ENCODE peak calls at places on chromosome 17, in four cellular contexts. S, Y, W and T are unnamed samples.

GRCh38 chr17:64126918-64127317 is 3.0 kb downstream of the ERN1 start:
- DNase-seq in W (no peak), Y (no peak), S (no peak), T (no peak)

GRCh38 chr17:4329838-4330237 is 36.6 kb downstream of the UBE2G1 start:
- DNase-seq in W (no peak), Y (no peak), S (no peak), T (no peak)

GRCh38 chr17:19958023-19958422 is 19.6 kb downstream of the AKAP10 start:
- DNase-seq in Y (no peak), W (no peak), S (peak), T (peak)

GRCh38 chr17:77354721-77355455 is 214.1 kb downstream of the SEC14L1 start:
- DNase-seq in Y (no peak), S (no peak), W (no peak), T (peak)

GRCh38 chr17:38912221-38912813 is 13.1 kb upstream of the LASP1NB start:
- DNase-seq in Y (no peak), W (no peak), S (no peak), T (no peak)

GRCh38 chr17:53950207-53950857 is 127.6 kb downstream of the KIF2B start:
- DNase-seq in S (peak), Y (no peak), W (peak), T (peak)

GRCh38 chr17:37744633-37744927 is 279 bp downstream of the HNF1B start:
- DNase-seq in S (no peak), Y (no peak), W (no peak), T (no peak)

GRCh38 chr17:10107320-10108165 is 90.9 kb downstream of the GAS7 start:
- DNase-seq in Y (no peak), S (no peak), W (no peak), T (no peak)

GRCh38 chr17:32688221-32688620 is 188.7 kb downstream of the MYO1D start:
- DNase-seq in W (no peak), Y (no peak), S (no peak), T (no peak)

GRCh38 chr17:8320990-8321389 is 10.9 kb downstream of the ARHGEF15 start:
- DNase-seq in W (no peak), S (peak), Y (no peak), T (no peak)

GRCh38 chr17:29077320-29077719 is 34.4 kb downstream of the PIPOX start:
- DNase-seq in W (no peak), Y (no peak), S (no peak), T (no peak)

GRCh38 chr17:60077226-60077625 is 1.5 kb downstream of the HEATR6 start:
- DNase-seq in Y (no peak), S (no peak), W (no peak), T (no peak)

GRCh38 chr17:58315281-58315711 is 13.3 kb downstream of the TSPOAP1 start:
- DNase-seq in W (no peak), S (no peak), Y (no peak), T (no peak)

GRCh38 chr17:81049372-81049911 is 14.5 kb downstream of the BAIAP2 start:
- DNase-seq in S (peak), Y (peak), W (no peak), T (no peak)

GRCh38 chr17:39404542-39405378 is 3.3 kb upstream of the FBXL20 start:
- DNase-seq in W (no peak), Y (no peak), S (peak), T (no peak)

GRCh38 chr17:33299115-33299514 is 6.0 kb upstream of the ASIC2 start:
- DNase-seq in S (no peak), Y (no peak), W (no peak), T (no peak)

GRCh38 chr17:68198931-68199836 is 48.7 kb upstream of the AMZ2 start:
- DNase-seq in Y (no peak), S (no peak), W (no peak), T (no peak)

GRCh38 chr17:21286771-21287702 is 2.5 kb downstream of the MAP2K3 start:
- DNase-seq in S (no peak), Y (no peak), W (no peak), T (peak)

GRCh38 chr17:60091908-60092331 is 13.2 kb upstream of the HEATR6 start:
- DNase-seq in S (no peak), Y (no peak), W (no peak), T (no peak)

GRCh38 chr17:49694847-49695697 is 12.7 kb downstream of the SLC35B1 start:
- DNase-seq in Y (no peak), W (no peak), S (peak), T (peak)

GRCh38 chr17:68328676-68329075 is 37.4 kb downstream of the ARSG start:
- DNase-seq in W (no peak), Y (no peak), S (no peak), T (no peak)

GRCh38 chr17:15265131-15265530 is at the start of gene PMP22:
- DNase-seq in W (no peak), S (no peak), Y (no peak), T (no peak)

GRCh38 chr17:42266918-42267766 is 9.0 kb downstream of the STAT5B start:
- DNase-seq in W (no peak), Y (no peak), S (peak), T (no peak)

GRCh38 chr17:50719924-50720805 is 762 bp downstream of the LUC7L3 start:
- DNase-seq in Y (no peak), W (no peak), S (peak), T (no peak)

GRCh38 chr17:14298221-14298994 is 2.5 kb upstream of the HS3ST3B1 start:
- DNase-seq in S (no peak), W (no peak), Y (no peak), T (no peak)

GRCh38 chr17:73390221-73390620 is 78.4 kb upstream of the CDC42EP4 start:
- DNase-seq in W (no peak), Y (no peak), S (no peak), T (no peak)

GRCh38 chr17:69969897-69970296 is 105.1 kb upstream of the KCNJ16 start:
- DNase-seq in Y (no peak), S (peak), W (no peak), T (no peak)

GRCh38 chr17:78617371-78618061 is 40.3 kb upstream of the DNAH17 start:
- DNase-seq in W (no peak), Y (no peak), S (no peak), T (peak)

GRCh38 chr17:4566785-4567184 is 6.4 kb upstream of the GGT6 start:
- DNase-seq in S (peak), Y (no peak), W (no peak), T (peak)

GRCh38 chr17:22443061-22443460 is 750.7 kb downstream of the KCNJ18 start:
- DNase-seq in W (no peak), S (no peak), Y (no peak), T (no peak)

GRCh38 chr17:57608369-57609124 is 136.6 kb downstream of the CCDC182 start:
- DNase-seq in S (no peak), W (no peak), Y (no peak), T (no peak)

GRCh38 chr17:21129023-21129681 is 2.4 kb downstream of the DHRS7B start:
- DNase-seq in S (no peak), W (no peak), Y (no peak), T (peak)

GRCh38 chr17:10061131-10061581 is 137.2 kb downstream of the GAS7 start:
- DNase-seq in W (no peak), S (no peak), Y (no peak), T (no peak)

GRCh38 chr17:72421128-72422092 is 300.6 kb downstream of the SOX9 start:
- DNase-seq in W (no peak), S (peak), Y (peak), T (peak)

DNA sequence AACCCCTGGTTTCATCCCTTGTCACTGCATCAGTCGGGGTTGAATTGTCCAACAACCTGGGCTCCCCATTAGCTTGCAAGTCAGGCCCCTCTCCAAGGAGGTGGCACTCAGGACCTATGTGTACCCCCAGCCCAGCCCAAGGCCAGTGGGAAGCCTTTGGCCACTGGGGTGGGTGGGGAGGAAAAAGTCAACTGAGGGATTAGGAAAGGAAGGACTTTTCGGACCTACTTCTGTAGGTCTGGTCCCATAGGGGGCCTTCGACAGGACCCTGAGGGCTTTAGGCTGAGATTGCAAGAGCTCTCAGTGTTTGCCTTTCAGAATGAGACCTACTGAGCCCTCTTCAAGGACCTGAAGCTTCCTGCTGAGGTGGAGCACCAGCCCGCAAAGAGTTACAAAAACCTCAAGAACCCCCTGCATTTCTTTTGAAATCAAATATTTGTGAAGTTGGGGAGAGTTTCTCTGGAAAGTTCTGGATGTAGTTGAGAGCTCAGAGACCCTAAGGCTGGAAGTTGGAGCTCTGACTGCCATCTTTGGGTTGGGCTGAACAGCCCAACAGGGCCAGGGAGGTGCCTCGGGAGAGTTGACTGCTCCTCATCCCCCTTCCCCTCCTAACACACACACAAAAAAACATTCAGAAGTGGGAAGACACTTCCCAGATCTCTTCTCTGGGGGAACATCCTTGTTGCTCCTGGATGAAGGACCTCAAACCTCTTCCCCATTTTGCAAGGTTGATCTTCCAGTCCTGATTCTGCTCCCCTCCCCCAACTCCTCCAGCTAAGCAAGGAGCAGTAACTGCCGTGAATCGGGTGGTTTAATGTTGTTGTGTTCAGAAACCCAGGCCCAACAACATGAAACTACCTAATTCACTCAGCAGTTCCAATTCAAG is 5.8 kb upstream of the HOXB9 start:
- DNase-seq in W (no peak), Y (no peak), S (peak), T (no peak)
- TF ChIP-seq SP1 in W (no peak), Y (no peak), S (no peak), T (no peak)

DNA sequence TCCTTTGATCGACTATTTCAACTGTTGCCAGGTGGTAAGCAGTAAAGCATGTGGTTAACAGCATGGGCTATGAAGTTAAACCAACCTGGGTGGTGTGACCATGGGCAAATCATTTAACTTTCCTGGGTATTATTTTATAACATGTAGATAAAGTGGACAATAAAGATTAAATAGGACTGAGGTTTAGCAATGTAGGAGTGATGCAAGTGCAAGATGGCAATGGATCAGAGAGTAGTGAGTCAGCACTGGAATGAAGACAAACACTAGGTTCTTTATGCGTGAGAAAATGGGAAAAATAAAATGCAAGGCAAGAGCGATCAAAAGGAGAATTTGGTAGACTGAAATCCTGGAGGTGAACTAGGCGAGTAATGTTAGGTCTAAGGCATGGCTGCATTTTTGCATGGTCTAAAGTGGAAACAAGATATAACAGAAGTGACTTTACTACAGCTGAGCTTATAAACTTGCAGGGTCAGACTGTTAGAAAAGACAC is 222.4 kb upstream of the AXIN2 start:
- DNase-seq in Y (no peak), W (no peak), S (no peak), T (peak)
- TF ChIP-seq RFX5 in Y (no peak), W (no peak), S (no peak), T (no peak)

GRCh38 chr17:82097187-82097918 is 683 bp downstream of the FASN start:
- DNase-seq in S (peak), W (no peak), Y (no peak), T (no peak)
- TF ChIP-seq SP1 in S (no peak), W (no peak), Y (no peak), T (no peak)

GRCh38 chr17:65297384-65297783 is 160.2 kb downstream of the RGS9 start:
- DNase-seq in Y (no peak), S (no peak), W (no peak), T (no peak)
- TF ChIP-seq RFX5 in Y (no peak), S (no peak), W (no peak), T (no peak)